ENCODE peak calls at places on chromosomes 6 and 20, in ten cellular contexts. S, N, L, Z, Y, F, O, B, R and T are unnamed samples.

GRCh38 chr20:911882-912600 is 4.1 kb downstream of the ANGPT4 start:
- DNase-seq in B (no peak), Y (no peak), F (no peak), N (no peak), S (no peak), L (no peak), Z (no peak), O (no peak), R (no peak), T (no peak)

GRCh38 chr6:167717455-167717854 is 109.3 kb upstream of the AFDN start:
- DNase-seq in N (no peak), S (no peak), Z (no peak), F (no peak), R (no peak), L (no peak), B (no peak), Y (no peak), O (no peak), T (no peak)

GRCh38 chr6:25972902-25973301 is 10.3 kb downstream of the TRIM38 start:
- DNase-seq in O (no peak), S (no peak), Y (no peak), L (no peak), R (no peak), F (no peak), Z (no peak), N (no peak), B (no peak), T (no peak)

GRCh38 chr20:6940052-6940451 is 172.6 kb downstream of the BMP2 start:
- DNase-seq in Y (no peak), R (no peak), N (no peak), F (peak; percentile 2), Z (no peak), B (peak; percentile 20), O (no peak), S (no peak), L (no peak), T (no peak)

GRCh38 chr6:73747293-73747692 is 51.3 kb downstream of the CD109 start:
- DNase-seq in Z (no peak), Y (no peak), B (no peak), L (no peak), F (no peak), N (no peak), S (no peak), O (no peak), R (no peak), T (peak; percentile 14)

GRCh38 chr6:29723666-29724588 is 693 bp downstream of the HLA-F start:
- DNase-seq in F (no peak), S (no peak), Y (peak; percentile 70), R (peak; percentile 70), Z (no peak), B (no peak), N (peak; percentile 41), O (no peak), L (peak; percentile 77), T (peak; percentile 70)

GRCh38 chr20:42887281-42887680 is 302.4 kb downstream of the PTPRT start:
- DNase-seq in F (no peak), R (no peak), L (no peak), O (no peak), N (no peak), B (no peak), Y (no peak), S (no peak), Z (no peak), T (no peak)

GRCh38 chr6:47440722-47441121 is 36.9 kb upstream of the CD2AP start:
- DNase-seq in N (no peak), Z (no peak), Y (no peak), B (no peak), L (no peak), R (no peak), O (peak; percentile 98), F (no peak), S (no peak), T (no peak)

GRCh38 chr6:37503486-37503980 is 3.8 kb upstream of the CCDC167 start:
- DNase-seq in R (no peak), S (no peak), O (no peak), Y (no peak), B (no peak), L (no peak), N (no peak), Z (no peak), F (no peak), T (no peak)

GRCh38 chr6:102381203-102381602 is 987.7 kb downstream of the GRIK2 start:
- DNase-seq in Z (no peak), Y (no peak), N (no peak), S (no peak), B (no peak), R (no peak), F (no peak), O (no peak), L (no peak), T (no peak)

GRCh38 chr6:11667876-11668275 is 110.7 kb downstream of the ADTRP start:
- DNase-seq in B (no peak), L (no peak), N (no peak), Z (no peak), O (no peak), S (no peak), F (no peak), Y (no peak), R (no peak), T (no peak)

GRCh38 chr6:74249658-74250057 is 553.7 kb downstream of the CD109 start:
- DNase-seq in Y (no peak), N (peak; percentile 21), S (peak; percentile 52), B (peak; percentile 81), Z (no peak), O (no peak), R (no peak), L (no peak), F (no peak), T (no peak)

GRCh38 chr6:62746968-62747367 is 460.9 kb upstream of the KHDRBS2 start:
- DNase-seq in R (no peak), N (no peak), Y (no peak), L (no peak), F (peak; percentile 74), O (no peak), B (no peak), Z (no peak), S (no peak), T (no peak)

GRCh38 chr6:12813321-12813720 is 96.8 kb downstream of the PHACTR1 start:
- DNase-seq in Y (no peak), Z (no peak), S (peak; percentile 38), N (no peak), R (no peak), L (no peak), F (no peak), B (no peak), O (no peak), T (no peak)

GRCh38 chr6:34412643-34413214 is 13.1 kb downstream of the RPS10 start:
- DNase-seq in N (no peak), B (no peak), R (no peak), F (no peak), Y (no peak), L (no peak), Z (no peak), O (no peak), S (peak; percentile 49), T (no peak)

GRCh38 chr6:129645371-129646139 is 64.4 kb downstream of the ARHGAP18 start:
- DNase-seq in Z (no peak), N (no peak), O (no peak), R (no peak), B (no peak), S (peak; percentile 22), L (no peak), F (no peak), Y (no peak), T (no peak)

GRCh38 chr6:144595266-144595665 is 310.1 kb downstream of the UTRN start:
- DNase-seq in N (no peak), Z (no peak), F (no peak), L (no peak), O (no peak), S (no peak), Y (no peak), B (no peak), R (no peak), T (no peak)

GRCh38 chr6:108655840-108656650 is 95.3 kb downstream of the FOXO3 start:
- DNase-seq in F (peak; percentile 63), L (no peak), N (peak; percentile 42), B (peak; percentile 67), Z (no peak), Y (no peak), O (no peak), R (no peak), S (peak; percentile 92), T (no peak)

GRCh38 chr6:161169690-161170089 is 104.2 kb downstream of the AGPAT4 start:
- DNase-seq in O (peak; percentile 43), L (no peak), F (no peak), B (peak; percentile 87), N (no peak), R (no peak), Y (no peak), S (peak; percentile 96), Z (no peak), T (no peak)

GRCh38 chr6:107218142-107218541 is 102.8 kb upstream of the BEND3 start:
- DNase-seq in B (no peak), L (no peak), N (no peak), O (no peak), R (no peak), Z (no peak), S (no peak), Y (no peak), F (no peak), T (no peak)

GRCh38 chr6:124008689-124009371 is 205.2 kb downstream of the NKAIN2 start:
- DNase-seq in O (no peak), N (no peak), B (no peak), Z (no peak), R (no peak), Y (no peak), S (no peak), L (no peak), F (no peak), T (no peak)

GRCh38 chr6:117205876-117206275 is 59.5 kb upstream of the VGLL2 start:
- DNase-seq in S (no peak), O (no peak), Z (no peak), F (no peak), B (no peak), R (no peak), L (no peak), N (no peak), Y (no peak), T (no peak)

GRCh38 chr6:139743629-139744028 is 369.2 kb upstream of the CITED2 start:
- DNase-seq in F (no peak), R (no peak), Y (no peak), N (peak; percentile 71), O (no peak), L (no peak), Z (no peak), B (no peak), S (peak; percentile 95), T (no peak)

GRCh38 chr20:40844285-40844684 is 155.2 kb upstream of the MAFB start:
- DNase-seq in O (peak; percentile 64), B (no peak), Z (no peak), N (no peak), R (no peak), S (no peak), L (no peak), Y (no peak), F (no peak), T (no peak)

GRCh38 chr6:142087950-142088857 is 44.5 kb upstream of the GJE1 start:
- DNase-seq in F (no peak), L (no peak), S (no peak), R (no peak), O (no peak), N (no peak), B (no peak), Z (no peak), Y (no peak), T (no peak)

GRCh38 chr6:37289931-37290330 is 32.0 kb upstream of the TMEM217 start:
- DNase-seq in Y (no peak), F (no peak), Z (peak; percentile 48), L (no peak), N (no peak), S (no peak), O (no peak), B (no peak), R (no peak), T (peak; percentile 5)

GRCh38 chr6:1393641-1394283 is 4.4 kb downstream of the FOXF2 start:
- DNase-seq in Z (no peak), B (no peak), N (no peak), L (no peak), R (no peak), F (no peak), O (no peak), S (no peak), Y (no peak), T (no peak)